ENCODE peak calls at places on chromosomes 7 and 10, in four cellular contexts. One of them, this sample, is unnamed.

GRCh38 chr10:89590326-89590725 is 54.7 kb downstream of the PANK1 start:
- DNase-seq in left ventricle myocardium inferior: no peak
- DNase-seq in LoVo: no peak
- DNase-seq in epithelial cell of esophagus: no peak
- DNase-seq in this sample: no peak

GRCh38 chr10:5643356-5643755 is 23.0 kb downstream of the ASB13 start:
- DNase-seq in left ventricle myocardium inferior: no peak
- DNase-seq in LoVo: no peak
- DNase-seq in epithelial cell of esophagus: no peak
- DNase-seq in this sample: peak

GRCh38 chr10:32795598-32796183 is 162.3 kb downstream of the ITGB1 start:
- DNase-seq in left ventricle myocardium inferior: no peak
- DNase-seq in LoVo: peak
- DNase-seq in epithelial cell of esophagus: peak
- DNase-seq in this sample: peak

GRCh38 chr10:126499744-126500143 is 111.5 kb upstream of the ADAM12 start:
- DNase-seq in left ventricle myocardium inferior: no peak
- DNase-seq in LoVo: no peak
- DNase-seq in epithelial cell of esophagus: no peak
- DNase-seq in this sample: no peak

GRCh38 chr7:128841961-128842673 is 11.9 kb downstream of the FLNC start:
- DNase-seq in left ventricle myocardium inferior: peak
- DNase-seq in LoVo: peak
- DNase-seq in epithelial cell of esophagus: peak
- DNase-seq in this sample: peak

GRCh38 chr7:114645451-114645850 is 230.8 kb downstream of the FOXP2 start:
- DNase-seq in left ventricle myocardium inferior: no peak
- DNase-seq in LoVo: no peak
- DNase-seq in epithelial cell of esophagus: no peak
- DNase-seq in this sample: no peak

GRCh38 chr10:122154733-122155366 is 116.2 kb upstream of the BTBD16 start:
- DNase-seq in left ventricle myocardium inferior: no peak
- DNase-seq in LoVo: no peak
- DNase-seq in epithelial cell of esophagus: peak
- DNase-seq in this sample: peak

GRCh38 chr7:94595717-94596116 is 60.2 kb downstream of the SGCE start:
- DNase-seq in left ventricle myocardium inferior: no peak
- DNase-seq in LoVo: no peak
- DNase-seq in epithelial cell of esophagus: no peak
- DNase-seq in this sample: no peak

GRCh38 chr10:106189254-106189653 is 975.3 kb downstream of the SORCS1 start:
- DNase-seq in left ventricle myocardium inferior: no peak
- DNase-seq in LoVo: peak
- DNase-seq in epithelial cell of esophagus: peak
- DNase-seq in this sample: peak